ENCODE peak calls at places on chromosome 3, in ten cellular contexts. L is sigmoid colon, V is SJSA1, T is stomach, U is Panc1, Y is left ventricle myocardium inferior, Z is H1, H is hepatocyte, I is AG04450, D is fibroblast of lung. K is an unnamed sample.
A peak's percentile ranks its signal among the peaks of the same experiment; 100 is the strongest.

GRCh38 chr3:55380561-55380960 is 106.5 kb downstream of the WNT5A start:
- DNase-seq in L (no peak), V (no peak), T (no peak), U (no peak), Y (no peak), Z (no peak), H (no peak), I (no peak), D (no peak), K (no peak)

GRCh38 chr3:21786454-21786829 is 35.4 kb upstream of the ZNF385D start:
- DNase-seq in L (no peak), V (no peak), T (no peak), U (no peak), Y (no peak), Z (no peak), H (no peak), I (no peak), D (no peak), K (no peak)

GRCh38 chr3:125194061-125194848 is 18.3 kb downstream of the SLC12A8 start:
- DNase-seq in L (no peak), V (no peak), T (no peak), U (no peak), Y (no peak), Z (no peak), H (no peak), I (peak; percentile 7), D (peak; percentile 6), K (no peak)

GRCh38 chr3:120450261-120450913 is 405 bp downstream of the FSTL1 start:
- DNase-seq in L (peak; percentile 75), V (no peak), T (peak; percentile 31), U (no peak), Y (peak; percentile 41), Z (no peak), H (peak; percentile 47), I (no peak), D (peak; percentile 46), K (peak; percentile 61)

GRCh38 chr3:126923423-126923822 is 59.5 kb upstream of the PLXNA1 start:
- DNase-seq in L (peak; percentile 46), V (no peak), T (no peak), U (no peak), Y (no peak), Z (no peak), H (no peak), I (no peak), D (no peak), K (no peak)

GRCh38 chr3:156605686-156606605 is 51.0 kb upstream of the SSR3 start:
- DNase-seq in L (peak; percentile 71), V (peak; percentile 81), T (peak; percentile 31), U (no peak), Y (peak; percentile 44), Z (peak; percentile 41), H (peak; percentile 74), I (no peak), D (peak; percentile 74), K (peak; percentile 76)

GRCh38 chr3:193863657-193864323 is 270.8 kb downstream of the OPA1 start:
- DNase-seq in L (peak; percentile 75), V (no peak), T (no peak), U (no peak), Y (peak; percentile 61), Z (no peak), H (no peak), I (no peak), D (no peak), K (no peak)

GRCh38 chr3:148861277-148861869 is 3.7 kb upstream of the CPA3 start:
- DNase-seq in L (no peak), V (no peak), T (no peak), U (peak; percentile 15), Y (no peak), Z (no peak), H (peak; percentile 54), I (peak; percentile 11), D (peak; percentile 74), K (peak; percentile 56)

GRCh38 chr3:178238179-178238578 is 298.1 kb upstream of the KCNMB2 start:
- DNase-seq in L (no peak), V (no peak), T (no peak), U (no peak), Y (no peak), Z (peak; percentile 13), H (no peak), I (no peak), D (no peak), K (no peak)

GRCh38 chr3:48614044-48614443 is 4.6 kb upstream of the UQCRC1 start:
- DNase-seq in L (no peak), V (no peak), T (no peak), U (no peak), Y (no peak), Z (no peak), H (no peak), I (peak; percentile 48), D (peak; percentile 90), K (no peak)

GRCh38 chr3:9826815-9827574 is 16.8 kb downstream of the RPUSD3 start:
- DNase-seq in L (peak; percentile 48), V (no peak), T (no peak), U (no peak), Y (no peak), Z (no peak), H (no peak), I (no peak), D (no peak), K (peak; percentile 65)

GRCh38 chr3:155853214-155854146 is 747 bp downstream of the SLC33A1 start:
- DNase-seq in L (peak; percentile 75), V (peak; percentile 46), T (peak; percentile 29), U (no peak), Y (peak; percentile 22), Z (no peak), H (peak; percentile 54), I (no peak), D (peak; percentile 23), K (peak; percentile 37)

GRCh38 chr3:158097141-158097540 is 9.1 kb downstream of the SHOX2 start:
- DNase-seq in L (no peak), V (no peak), T (no peak), U (no peak), Y (no peak), Z (no peak), H (no peak), I (no peak), D (no peak), K (no peak)

GRCh38 chr3:158100681-158101080 is 5.5 kb downstream of the SHOX2 start:
- DNase-seq in L (no peak), V (no peak), T (no peak), U (no peak), Y (no peak), Z (no peak), H (no peak), I (no peak), D (no peak), K (no peak)

GRCh38 chr3:158098834-158099424 is 7.3 kb downstream of the SHOX2 start:
- DNase-seq in L (no peak), V (no peak), T (no peak), U (no peak), Y (no peak), Z (no peak), H (no peak), I (no peak), D (no peak), K (no peak)

GRCh38 chr3:158095302-158095997 is 10.8 kb downstream of the SHOX2 start:
- DNase-seq in L (no peak), V (no peak), T (no peak), U (no peak), Y (no peak), Z (no peak), H (no peak), I (no peak), D (no peak), K (no peak)

DNA sequence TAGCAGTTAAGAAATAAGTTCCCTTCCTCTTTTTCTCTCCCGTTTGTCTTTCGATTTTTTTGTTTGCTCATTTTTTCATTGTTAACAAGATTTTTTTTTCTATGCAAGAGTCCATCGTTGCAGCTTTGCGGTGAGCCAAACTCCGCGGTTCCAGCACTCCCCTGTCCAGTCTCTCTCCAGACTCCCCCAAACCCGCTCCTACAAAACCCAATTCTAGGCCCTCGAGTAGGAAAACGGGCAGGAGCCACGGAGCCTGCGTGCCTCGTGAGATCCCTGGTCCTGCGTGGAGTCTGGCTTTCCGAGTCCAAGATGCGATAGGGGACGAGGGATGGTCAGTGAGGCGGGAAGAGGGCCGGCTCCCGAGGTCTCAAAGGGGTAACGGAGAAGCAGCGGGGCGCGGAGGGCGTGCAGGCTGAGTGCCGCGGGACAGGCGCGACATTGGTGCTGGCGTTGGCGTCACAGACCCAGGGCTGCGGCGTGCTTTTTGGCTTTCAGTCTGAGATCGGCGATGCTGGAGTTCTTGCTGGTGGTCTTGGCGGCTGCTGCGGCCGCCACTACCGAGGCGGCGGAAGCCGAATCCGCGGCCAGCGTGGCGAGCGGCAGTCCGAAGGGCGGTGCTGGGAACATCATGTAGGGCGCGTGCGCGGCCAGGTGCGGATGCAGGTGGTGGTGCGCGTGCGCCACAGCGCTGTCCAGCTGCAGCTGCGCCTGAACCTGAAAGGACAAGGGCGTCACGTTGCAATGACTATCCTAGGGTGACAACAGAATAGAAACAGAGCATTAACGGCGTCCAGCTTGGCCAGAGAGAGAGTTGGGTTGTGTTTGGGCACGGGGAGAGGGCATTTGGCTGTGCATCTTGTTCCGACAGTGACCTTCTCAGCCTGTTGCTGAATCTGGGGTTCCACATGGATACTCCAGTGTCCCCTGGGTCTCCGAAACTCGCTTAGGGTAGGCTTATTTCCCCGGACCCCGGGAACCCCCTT is 8.4 kb downstream of the SHOX2 start:
- DNase-seq in L (no peak), V (no peak), T (peak; percentile 83), U (no peak), Y (no peak), Z (peak; percentile 85), H (peak; percentile 93), I (no peak), D (no peak), K (peak; percentile 63)
- H3K27me3 ChIP-seq in L (peaks cover 83% of the 10 kb centered on the region), V (no peaks in the 10 kb centered on the region), T (peaks cover 100% of the 10 kb centered on the region), U (no peaks in the 10 kb centered on the region), Y (peaks cover 100% of the 10 kb centered on the region), Z (peaks cover 94% of the 10 kb centered on the region), H (peaks cover 98% of the 10 kb centered on the region), I (peaks cover 91% of the 10 kb centered on the region), D (peaks cover 62% of the 10 kb centered on the region), K (peaks cover 4% of the 10 kb centered on the region)

DNA sequence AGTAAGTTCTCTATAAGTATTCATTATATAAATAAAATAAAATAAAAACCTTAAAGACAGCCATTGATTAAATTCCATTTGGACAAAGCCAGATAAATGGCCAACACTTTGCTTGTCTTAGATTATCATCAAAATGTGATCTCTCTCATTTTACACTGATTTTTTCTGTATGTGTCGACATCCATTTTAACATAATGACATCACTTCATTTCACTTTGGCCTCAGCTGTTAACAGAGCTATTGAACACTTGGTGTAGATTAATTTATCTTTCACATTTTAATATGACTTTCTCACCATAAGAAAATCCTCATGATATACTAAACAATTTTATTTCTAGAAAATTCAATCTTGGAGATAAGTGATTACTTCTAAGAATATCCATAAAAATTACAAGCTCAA is 198.1 kb downstream of the MECOM start:
- DNase-seq in L (no peak), V (no peak), T (no peak), U (no peak), Y (no peak), Z (no peak), H (no peak), I (no peak), D (no peak), K (no peak)
- H3K27ac ChIP-seq in L (no peak overlapping the region), V (no peak overlapping the region), T (no peak overlapping the region), U (no peak overlapping the region), Y (no peak overlapping the region), Z (no peak overlapping the region), H (no peak overlapping the region), I (no peak overlapping the region), D (no peak overlapping the region), K (no peak overlapping the region)

GRCh38 chr3:128524374-128525299 is 31.6 kb upstream of the GATA2 start:
- DNase-seq in L (no peak), V (no peak), T (no peak), U (no peak), Y (no peak), Z (no peak), H (no peak), I (no peak), D (no peak), K (no peak)
- H3K27me3 ChIP-seq in L (no peaks in the 10 kb centered on the region), V (peaks cover 12% of the 10 kb centered on the region), T (peaks cover 62% of the 10 kb centered on the region), U (peaks cover 9% of the 10 kb centered on the region), Y (peaks cover 33% of the 10 kb centered on the region), Z (no peaks in the 10 kb centered on the region), H (peaks cover 38% of the 10 kb centered on the region), I (peaks cover 44% of the 10 kb centered on the region), D (peaks cover 17% of the 10 kb centered on the region), K (no peaks in the 10 kb centered on the region)

GRCh38 chr3:4759689-4760312 is 219.4 kb upstream of the BHLHE40 start:
- DNase-seq in L (no peak), V (no peak), T (no peak), U (no peak), Y (no peak), Z (no peak), H (no peak), I (no peak), D (no peak), K (no peak)
- H3K27ac ChIP-seq in L (no peak overlapping the region), V (no peak overlapping the region), T (no peak overlapping the region), U (no peak overlapping the region), Y (no peak overlapping the region), Z (no peak overlapping the region), H (no peak overlapping the region), I (no peak overlapping the region), D (no peak overlapping the region), K (no peak overlapping the region)